ENCODE peak calls at places on chromosomes 12 and 14, in four cellular contexts. S is HS-5, G is cardiac muscle cell, I is B cell. U is an unnamed sample.
A peak's percentile ranks its signal among the peaks of the same experiment; 100 is the strongest.

GRCh38 chr12:50224026-50224692 is 57.0 kb upstream of the CERS5 start:
- DNase-seq in G (no peak), S (no peak), I (no peak), U (peak; percentile 85)

GRCh38 chr12:52372216-52373154 is 5.2 kb upstream of the KRT85 start:
- DNase-seq in S (peak; percentile 49), G (peak; percentile 82), I (no peak), U (peak; percentile 44)

GRCh38 chr14:99899578-99900178 is 106.5 kb downstream of the EML1 start:
- DNase-seq in I (no peak), S (no peak), G (peak; percentile 30), U (no peak)

GRCh38 chr14:59454131-59454530 is 11.0 kb downstream of the GPR135 start:
- DNase-seq in S (peak; percentile 87), G (no peak), I (no peak), U (peak; percentile 72)

GRCh38 chr12:124727922-124728321 is 135.7 kb downstream of the SCARB1 start:
- DNase-seq in G (no peak), I (no peak), S (no peak), U (no peak)

GRCh38 chr14:75476274-75476995 is 45.8 kb upstream of the BATF start:
- DNase-seq in S (no peak), G (peak; percentile 23), I (peak; percentile 51), U (no peak)

GRCh38 chr14:71183856-71184255 is 276.6 kb downstream of the PCNX1 start:
- DNase-seq in S (no peak), I (no peak), G (peak; percentile 74), U (no peak)

GRCh38 chr12:44847403-44847802 is 28.7 kb downstream of the NELL2 start:
- DNase-seq in G (no peak), I (no peak), S (no peak), U (no peak)

GRCh38 chr14:105330491-105330895 is 15.9 kb downstream of the PACS2 start:
- DNase-seq in I (no peak), S (no peak), G (no peak), U (no peak)

GRCh38 chr14:104295681-104296387 is 157.4 kb downstream of the KIF26A start:
- DNase-seq in G (no peak), I (no peak), S (no peak), U (no peak)

GRCh38 chr14:59455411-59455810 is 9.8 kb downstream of the GPR135 start:
- DNase-seq in S (peak; percentile 54), I (no peak), G (no peak), U (no peak)

GRCh38 chr14:50964683-50965390 is 20.6 kb upstream of the PYGL start:
- DNase-seq in G (no peak), S (no peak), I (no peak), U (peak; percentile 83)

GRCh38 chr12:58537278-58537677 is 383.0 kb downstream of the LRIG3 start:
- DNase-seq in S (peak; percentile 53), I (no peak), G (no peak), U (no peak)

GRCh38 chr12:9741726-9742125 is 8.8 kb upstream of the CLECL1 start:
- DNase-seq in I (peak; percentile 84), S (no peak), G (no peak), U (no peak)

GRCh38 chr12:6667559-6668210 is 4.8 kb upstream of the ING4 start:
- DNase-seq in G (no peak), I (no peak), S (no peak), U (no peak)

GRCh38 chr12:95351745-95352144 is 122.2 kb upstream of the METAP2 start:
- DNase-seq in I (no peak), S (no peak), G (no peak), U (no peak)

GRCh38 chr12:131611416-131612091 is 99.3 kb upstream of the SFSWAP start:
- DNase-seq in S (no peak), G (no peak), I (no peak), U (no peak)

GRCh38 chr12:24415934-24416333 is 466.5 kb upstream of the SOX5 start:
- DNase-seq in S (no peak), G (no peak), I (no peak), U (no peak)

GRCh38 chr12:116053479-116054195 is 223.9 kb downstream of the MED13L start:
- DNase-seq in S (peak; percentile 11), I (no peak), G (no peak), U (no peak)

GRCh38 chr12:10363922-10364838 is 25.7 kb downstream of the KLRK1 start:
- DNase-seq in I (peak; percentile 56), G (peak; percentile 30), S (no peak), U (no peak)

GRCh38 chr12:47767197-47767724 is 5.8 kb upstream of the SLC48A1 start:
- DNase-seq in S (no peak), G (peak; percentile 57), I (peak; percentile 80), U (no peak)

GRCh38 chr12:62767946-62768345 is 167.0 kb downstream of the PPM1H start:
- DNase-seq in S (no peak), I (no peak), G (no peak), U (no peak)

GRCh38 chr14:61524211-61524806 is 171.0 kb upstream of the HIF1A start:
- DNase-seq in S (no peak), G (no peak), I (no peak), U (peak; percentile 95)

GRCh38 chr12:7501031-7501585 is 2.5 kb downstream of the CD163 start:
- DNase-seq in I (no peak), S (peak; percentile 41), G (no peak), U (no peak)

GRCh38 chr12:94561943-94562411 is 88.4 kb downstream of the TMCC3 start:
- DNase-seq in S (no peak), G (no peak), I (peak; percentile 42), U (no peak)

GRCh38 chr12:91053951-91054715 is 3.7 kb downstream of the KERA start:
- DNase-seq in I (no peak), S (peak; percentile 13), G (no peak), U (peak; percentile 2)

GRCh38 chr12:22100952-22101748 is 55.1 kb downstream of the CMAS start:
- DNase-seq in S (no peak), G (peak; percentile 69), I (no peak), U (peak; percentile 9)

GRCh38 chr14:88630565-88630964 is 67.7 kb downstream of the ZC3H14 start:
- DNase-seq in S (no peak), I (no peak), G (no peak), U (peak; percentile 93)

GRCh38 chr12:42958271-42958674 is 368.7 kb upstream of the PRICKLE1 start:
- DNase-seq in I (no peak), G (no peak), S (no peak), U (peak; percentile 55)

GRCh38 chr14:91729756-91730155 is 2.1 kb downstream of the CATSPERB start:
- DNase-seq in G (no peak), I (no peak), S (no peak), U (no peak)

GRCh38 chr14:105334383-105335230 is 20.1 kb downstream of the PACS2 start:
- DNase-seq in S (no peak), G (no peak), I (no peak), U (no peak)

U was measured in kidney epithelial cell.